ENCODE peak calls at places on chromosomes 1 and 21, in five cellular contexts. G is A172, Z is pons, E is mesothelial cell of epicardium, L is right atrium auricular region. D is an unnamed sample.

GRCh38 chr1:39160703-39161102 is 43.8 kb upstream of the MACF1 start:
- DNase-seq in E (no peak), G (no peak), L (no peak), Z (no peak), D (no peak)

GRCh38 chr1:2113620-2114135 is 63.5 kb downstream of the PRKCZ start:
- DNase-seq in Z (no peak), L (no peak), E (no peak), G (no peak), D (no peak)

GRCh38 chr1:244653439-244654283 is 735 bp downstream of the DESI2 start:
- DNase-seq in L (no peak), E (peak; percentile 53), G (peak; percentile 14), Z (peak; percentile 31), D (peak; percentile 14)

GRCh38 chr1:55315552-55315951 is 100.4 kb upstream of the USP24 start:
- DNase-seq in G (no peak), E (no peak), Z (no peak), L (no peak), D (no peak)

GRCh38 chr1:89525169-89525855 is 683 bp downstream of the LRRC8B start:
- DNase-seq in Z (peak; percentile 56), L (no peak), G (no peak), E (peak; percentile 56), D (no peak)

GRCh38 chr1:31787261-31787660 is 23.1 kb upstream of the ADGRB2 start:
- DNase-seq in Z (no peak), E (no peak), G (no peak), L (no peak), D (no peak)

GRCh38 chr1:220592714-220593113 is 64.8 kb downstream of the MARK1 start:
- DNase-seq in Z (no peak), E (no peak), L (no peak), G (no peak), D (no peak)

GRCh38 chr1:115478933-115479551 is 141.0 kb upstream of the NGF start:
- DNase-seq in Z (no peak), G (no peak), E (no peak), L (peak; percentile 38), D (no peak)

GRCh38 chr21:37365657-37366487 is 701 bp upstream of the DYRK1A start:
- DNase-seq in Z (peak; percentile 61), L (peak; percentile 68), G (peak; percentile 68), E (peak; percentile 81), D (peak; percentile 80)

GRCh38 chr1:115332813-115333608 is 5.0 kb downstream of the NGF start:
- DNase-seq in L (peak; percentile 77), G (peak; percentile 45), E (no peak), Z (no peak), D (peak; percentile 18)

GRCh38 chr21:33959680-33960079 is 44.1 kb upstream of the ATP5PO start:
- DNase-seq in G (no peak), L (no peak), E (no peak), Z (no peak), D (no peak)